ENCODE peak calls at places on chromosomes 6 and 20, in six cellular contexts. Z is GM12891, W is H1, E is K562, S is GM12878, V is HepG2. M is an unnamed sample.

GRCh38 chr6:38095054-38095453 is 275.5 kb downstream of the ZFAND3 start:
- DNase-seq in W (no peak), V (peak; percentile 26), Z (no peak), E (no peak), S (no peak), M (no peak)

GRCh38 chr6:154638369-154638768 is 94.8 kb upstream of the SCAF8 start:
- DNase-seq in Z (no peak), S (no peak), E (no peak), V (no peak), W (no peak), M (no peak)

GRCh38 chr6:67068781-67069180 is 1361.8 kb upstream of the EYS start:
- DNase-seq in E (no peak), S (no peak), W (no peak), V (no peak), Z (no peak), M (no peak)

GRCh38 chr6:21612067-21612745 is 18.7 kb downstream of the SOX4 start:
- DNase-seq in Z (no peak), S (no peak), V (no peak), E (no peak), W (no peak), M (no peak)

GRCh38 chr20:46688151-46689081 is 828 bp downstream of the TP53RK start:
- DNase-seq in W (no peak), Z (no peak), S (no peak), E (no peak), V (no peak), M (no peak)

GRCh38 chr6:119132211-119133004 is 53.9 kb upstream of the FAM184A start:
- DNase-seq in V (no peak), E (no peak), S (no peak), Z (no peak), W (no peak), M (no peak)

GRCh38 chr6:119142051-119142450 is 63.6 kb upstream of the FAM184A start:
- DNase-seq in E (no peak), Z (no peak), W (no peak), V (no peak), S (no peak), M (no peak)

GRCh38 chr20:49846206-49846807 is 33.7 kb downstream of the SLC9A8 start:
- DNase-seq in E (peak; percentile 64), S (no peak), Z (peak; percentile 35), V (peak; percentile 73), W (no peak), M (no peak)

GRCh38 chr6:217048-217659 is 75.1 kb upstream of the DUSP22 start:
- DNase-seq in E (peak; percentile 75), V (peak; percentile 34), Z (no peak), W (peak; percentile 36), S (peak; percentile 55), M (no peak)

GRCh38 chr6:41894366-41895299 is 542 bp downstream of the USP49 start:
- DNase-seq in V (no peak), E (peak; percentile 31), Z (no peak), S (no peak), W (no peak), M (no peak)

GRCh38 chr6:35168461-35168861 is 27.3 kb upstream of the TCP11 start:
- DNase-seq in W (no peak), V (no peak), S (no peak), Z (no peak), E (no peak), M (no peak)

DNA sequence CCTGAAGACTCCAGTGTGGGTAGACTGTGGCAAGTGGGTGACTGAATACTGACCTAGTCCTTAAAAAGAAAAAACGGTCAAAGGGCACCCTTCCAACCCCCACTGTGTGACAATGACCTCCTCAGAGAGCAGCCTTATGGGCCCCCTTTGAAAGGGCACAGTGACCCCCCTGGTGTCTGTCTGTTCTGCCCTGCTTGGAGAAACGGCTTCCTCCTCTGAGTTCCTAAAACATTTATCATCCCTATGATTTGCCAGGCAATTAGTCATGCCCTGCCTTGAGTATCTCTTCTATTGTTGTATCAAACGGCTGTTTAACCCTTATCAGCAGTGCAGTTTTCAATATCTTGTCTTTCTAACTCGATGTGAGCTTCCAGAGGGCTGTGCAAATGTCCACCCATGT is 21.0 kb upstream of the STX16 start:
- DNase-seq in Z (no peak), S (no peak), V (no peak), W (no peak), E (no peak), M (no peak)
- TF ChIP-seq POLR2AphosphoS5 in Z (no peak), S (no peak), V (no peak), W (no peak), E (no peak), M (no peak)

GRCh38 chr6:5260661-5261544 is at the start of the genes FARS2 and LYRM4:
- DNase-seq in E (peak; percentile 97), V (peak; percentile 79), S (no peak), Z (peak; percentile 77), W (peak; percentile 73), M (peak; percentile 76)
- TF ChIP-seq POLR2A in E (peak; percentile 71), V (peak; percentile 76), S (peak; percentile 64), Z (peak; percentile 67), W (peak; percentile 62), M (peak; percentile 59)

DNA sequence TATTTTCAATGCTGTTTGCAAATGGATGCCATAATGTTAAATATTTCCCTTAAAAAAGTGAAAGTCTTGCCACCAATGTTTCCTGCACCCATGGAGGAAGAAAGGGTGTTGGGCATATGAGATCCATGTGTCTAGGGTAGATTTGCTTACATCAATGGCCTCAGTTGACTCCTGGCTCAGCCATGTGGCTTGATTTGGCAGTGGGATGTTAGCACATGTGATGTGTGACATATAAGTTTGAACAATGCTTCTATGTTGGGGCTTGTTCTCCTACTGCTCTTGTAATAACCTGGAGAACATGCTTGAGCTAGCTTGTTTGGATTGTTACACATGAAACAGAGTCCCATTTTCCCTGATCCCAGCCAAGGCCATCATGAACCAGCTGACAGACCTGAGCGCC is 187.6 kb downstream of the SCP2D1 start:
- DNase-seq in W (no peak), Z (no peak), S (no peak), V (no peak), E (no peak), M (no peak)
- TF ChIP-seq TAF1 in W (no peak), Z (no peak), S (no peak), V (no peak), E (no peak), M (no peak)

GRCh38 chr6:129032602-129033001 is 149.7 kb downstream of the LAMA2 start:
- DNase-seq in E (no peak), Z (no peak), S (no peak), V (no peak), W (no peak), M (no peak)
- TF ChIP-seq POLR2AphosphoS5 in E (no peak), Z (no peak), S (no peak), V (no peak), W (no peak), M (no peak)

DNA sequence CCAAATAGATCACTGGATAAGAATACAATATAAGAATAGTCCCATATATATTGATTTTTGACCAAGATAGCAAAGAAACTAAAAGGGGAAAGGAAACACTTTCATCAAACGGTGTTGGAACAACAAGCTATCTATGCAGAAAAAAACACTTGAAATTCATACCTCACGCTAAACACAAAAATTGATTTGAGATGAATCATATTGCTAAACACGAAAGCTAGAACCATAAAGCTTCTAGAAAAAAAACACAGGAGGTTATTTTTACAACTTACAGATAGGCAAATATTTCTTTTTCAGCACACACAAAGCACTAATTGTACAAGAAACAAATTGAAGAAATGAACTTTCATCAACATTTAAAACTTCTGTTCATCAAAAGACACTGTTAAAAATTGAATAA is 36.7 kb upstream of the TMEM14A start:
- DNase-seq in W (no peak), Z (no peak), E (no peak), S (no peak), V (no peak), M (no peak)
- TF ChIP-seq POLR2A in W (no peak), Z (no peak), E (no peak), S (no peak), V (no peak), M (no peak)

DNA sequence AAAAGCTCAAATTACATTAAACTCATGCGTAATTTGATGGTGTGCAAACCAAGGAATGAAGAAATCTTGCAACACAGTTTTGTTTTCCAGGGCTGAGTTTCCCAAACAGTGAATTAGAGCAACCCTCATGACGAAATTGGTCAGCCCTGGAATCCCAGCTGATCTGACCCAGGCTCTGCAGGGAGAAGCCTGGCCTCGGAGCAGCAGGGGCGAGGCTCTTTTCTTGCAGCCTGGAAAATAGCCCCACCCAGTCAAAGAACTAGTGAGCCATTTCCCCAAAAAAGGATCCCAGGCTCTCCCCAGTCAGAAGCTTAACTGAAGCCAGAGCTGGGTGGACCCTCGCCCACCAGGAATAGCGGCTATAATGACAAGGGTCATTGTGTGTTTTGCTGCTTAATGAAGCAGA is 107.3 kb upstream of the SNX9 start:
- DNase-seq in S (no peak), V (no peak), E (no peak), W (no peak), Z (no peak), M (no peak)
- TF ChIP-seq TAF1 in S (no peak), V (no peak), E (no peak), W (no peak), Z (no peak), M (no peak)

DNA sequence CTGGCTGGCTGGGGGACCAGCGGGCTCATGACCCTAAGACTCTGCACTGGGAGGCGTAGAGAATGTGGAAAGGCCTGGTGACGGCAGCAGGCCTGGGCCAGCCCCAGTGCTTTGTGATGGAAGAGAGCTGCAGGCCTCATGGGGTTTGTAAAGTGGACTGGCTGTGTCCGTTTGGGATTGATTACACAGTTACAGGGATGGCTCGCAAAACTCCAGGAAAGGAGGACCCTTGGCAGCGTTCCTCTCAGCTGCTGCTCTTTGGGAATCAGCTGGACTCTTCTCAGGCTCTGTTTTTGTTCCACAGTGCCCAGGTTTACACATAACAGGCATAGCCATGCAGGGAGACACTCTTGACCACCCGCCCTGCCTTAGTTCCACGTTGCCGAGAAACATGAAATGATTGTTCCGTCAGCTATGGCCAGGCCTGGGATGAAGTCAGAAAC is 89.0 kb downstream of the SLX4IP start:
- DNase-seq in W (no peak), S (no peak), V (no peak), Z (no peak), E (no peak), M (no peak)
- TF ChIP-seq POLR2AphosphoS5 in W (no peak), S (no peak), V (no peak), Z (no peak), E (no peak), M (no peak)

DNA sequence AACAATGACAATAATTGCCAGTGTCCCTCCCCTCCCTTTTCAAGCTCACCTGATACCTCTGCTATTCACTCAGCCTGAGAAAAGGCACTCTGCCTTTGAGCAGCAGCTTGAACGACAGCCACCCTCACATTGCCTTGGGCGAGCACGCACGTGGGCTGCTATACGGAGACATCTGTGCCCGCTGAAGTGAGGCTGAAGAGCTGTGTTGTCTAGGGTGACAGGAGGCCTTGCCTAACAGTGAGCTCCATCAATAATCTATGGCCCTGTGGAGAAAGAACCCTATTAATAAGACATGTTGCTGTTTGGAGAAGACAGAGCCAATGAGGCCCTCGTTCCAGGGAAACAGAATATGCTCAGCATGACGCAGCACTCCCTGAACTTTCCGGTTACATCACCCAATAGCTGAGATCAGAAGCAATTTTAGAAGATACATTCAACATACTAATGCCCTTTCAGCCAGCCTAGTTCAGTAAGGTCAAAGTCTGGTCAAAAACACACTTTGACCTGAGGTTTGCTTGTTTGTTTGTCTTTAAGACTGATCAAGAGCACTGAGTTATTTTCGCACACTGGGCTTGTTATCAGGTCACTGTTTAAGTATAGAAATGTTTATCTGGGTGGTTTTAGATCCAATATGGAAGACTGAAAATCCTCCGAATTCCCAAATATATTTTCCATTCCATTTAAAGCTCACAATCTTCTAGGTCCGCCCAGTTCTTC is 30.6 kb downstream of the RBM24 start:
- DNase-seq in E (peak; percentile 25), S (no peak), Z (no peak), V (peak; percentile 98), W (no peak), M (no peak)
- TF ChIP-seq POLR2A in E (no peak), S (no peak), Z (no peak), V (peak; percentile 49), W (no peak), M (no peak)

M was measured in GM12892.